ENCODE peak calls at places on chromosomes 4 and X, in eight cellular contexts. I, R, P, V, A, E, H and J are unnamed samples. For H3K4me1, the result is how much of the 10 kb centered on the place peaks cover.

GRCh38 chr4:173752610-173753009 is 222.6 kb upstream of the HAND2 start:
- DNase-seq in I (no peak), R (no peak), P (no peak), V (peak), A (no peak), E (no peak), H (no peak), J (no peak)

GRCh38 chr4:680931-681645 is 6.7 kb downstream of the MYL5 start:
- DNase-seq in I (no peak), R (no peak), P (no peak), V (peak), A (no peak), E (no peak), H (no peak), J (peak)

GRCh38 chr4:79050521-79050880 is 111.3 kb upstream of the PAQR3 start:
- DNase-seq in I (no peak), R (no peak), P (no peak), V (peak), A (no peak), E (no peak), H (no peak), J (no peak)

GRCh38 chr4:152778656-152779512 is 646 bp downstream of the TIGD4 start:
- DNase-seq in I (no peak), R (peak), P (no peak), V (peak), A (no peak), E (no peak), H (peak), J (no peak)

GRCh38 chr4:121164291-121164690 is at the start of gene TNIP3:
- DNase-seq in I (no peak), R (no peak), P (no peak), V (no peak), A (no peak), E (no peak), H (no peak), J (no peak)

GRCh38 chr4:138341739-138342415 is 99.7 kb upstream of the SLC7A11 start:
- DNase-seq in I (no peak), R (no peak), P (peak), V (no peak), A (no peak), E (no peak), H (no peak), J (no peak)

GRCh38 chr4:163866728-163867313 is 372.3 kb downstream of the TMA16 start:
- DNase-seq in I (no peak), R (no peak), P (no peak), V (no peak), A (no peak), E (no peak), H (no peak), J (no peak)

GRCh38 chrX:138128025-138128671 is 562.2 kb downstream of the ZIC3 start:
- DNase-seq in I (no peak), R (peak), P (no peak), V (no peak), A (no peak), E (no peak), H (no peak), J (no peak)

GRCh38 chr4:132530846-132531245 is 618.2 kb upstream of the PCDH10 start:
- DNase-seq in I (no peak), R (no peak), P (no peak), V (no peak), A (no peak), E (no peak), H (no peak), J (no peak)

GRCh38 chr4:7487464-7487863 is 52.7 kb upstream of the PSAPL1 start:
- DNase-seq in I (no peak), R (no peak), P (no peak), V (no peak), A (no peak), E (no peak), H (no peak), J (no peak)

GRCh38 chrX:17788956-17789562 is 51.8 kb downstream of the SCML1 start:
- DNase-seq in I (no peak), R (no peak), P (no peak), V (no peak), A (no peak), E (no peak), H (no peak), J (no peak)

GRCh38 chr4:66687393-66687971 is 857.8 kb downstream of the CENPC start:
- DNase-seq in I (no peak), R (no peak), P (no peak), V (no peak), A (no peak), E (no peak), H (no peak), J (no peak)

GRCh38 chr4:139085141-139085540 is 69.6 kb downstream of the NOCT start:
- DNase-seq in I (no peak), R (no peak), P (no peak), V (no peak), A (no peak), E (no peak), H (no peak), J (no peak)

GRCh38 chr4:147340111-147340510 is 140.8 kb upstream of the EDNRA start:
- DNase-seq in I (no peak), R (no peak), P (no peak), V (no peak), A (no peak), E (no peak), H (no peak), J (no peak)

GRCh38 chr4:7151668-7152227 is 40.6 kb upstream of the SORCS2 start:
- DNase-seq in I (no peak), R (peak), P (no peak), V (no peak), A (no peak), E (no peak), H (no peak), J (no peak)

GRCh38 chr4:99087887-99088484 is 602 bp downstream of the ADH5 start:
- DNase-seq in I (peak), R (peak), P (no peak), V (no peak), A (peak), E (peak), H (peak), J (peak)

GRCh38 chrX:125998432-125998831 is 167.7 kb downstream of the DCAF12L2 start:
- DNase-seq in I (no peak), R (no peak), P (no peak), V (no peak), A (no peak), E (no peak), H (no peak), J (no peak)

GRCh38 chrX:9329056-9329455 is 135.8 kb upstream of the TBL1X start:
- DNase-seq in I (no peak), R (no peak), P (no peak), V (no peak), A (no peak), E (no peak), H (no peak), J (no peak)

GRCh38 chr4:153651961-153652784 is 31.9 kb upstream of the TLR2 start:
- DNase-seq in I (no peak), R (no peak), P (no peak), V (no peak), A (peak), E (no peak), H (no peak), J (no peak)

GRCh38 chr4:65014078-65014477 is 604.8 kb upstream of the TECRL start:
- DNase-seq in I (no peak), R (no peak), P (no peak), V (peak), A (no peak), E (no peak), H (no peak), J (no peak)

GRCh38 chr4:127470290-127470809 is 162.4 kb upstream of the INTU start:
- DNase-seq in I (no peak), R (no peak), P (no peak), V (peak), A (no peak), E (no peak), H (no peak), J (no peak)

GRCh38 chrX:124931241-124931640 is 388.4 kb upstream of the TEX13C start:
- DNase-seq in I (no peak), R (no peak), P (no peak), V (no peak), A (no peak), E (no peak), H (no peak), J (no peak)

GRCh38 chrX:137891431-137891830 is 325.5 kb downstream of the ZIC3 start:
- DNase-seq in I (no peak), R (no peak), P (no peak), V (no peak), A (no peak), E (no peak), H (no peak), J (no peak)

GRCh38 chr4:36255575-36255974 is 11.3 kb upstream of the ARAP2 start:
- DNase-seq in I (no peak), R (no peak), P (peak), V (no peak), A (no peak), E (no peak), H (peak), J (no peak)

GRCh38 chrX:30889147-30890125 is at the start of gene TAB3:
- DNase-seq in I (peak), R (peak), P (peak), V (peak), A (peak), E (peak), H (peak), J (peak)

GRCh38 chrX:19670854-19671620 is 155.7 kb upstream of the MAP3K15 start:
- DNase-seq in I (no peak), R (peak), P (no peak), V (no peak), A (no peak), E (peak), H (no peak), J (no peak)

GRCh38 chrX:150362599-150363481 is at the start of gene MAMLD1:
- DNase-seq in I (peak), R (peak), P (no peak), V (peak), A (peak), E (peak), H (peak), J (peak)

GRCh38 chr4:32340591-32340990 is 1620.4 kb downstream of the PCDH7 start:
- DNase-seq in I (no peak), R (no peak), P (no peak), V (no peak), A (no peak), E (no peak), H (no peak), J (no peak)

GRCh38 chrX:39771089-39771488 is 326.7 kb downstream of the BCOR start:
- DNase-seq in I (no peak), R (no peak), P (no peak), V (no peak), A (no peak), E (no peak), H (no peak), J (no peak)

GRCh38 chr4:6937201-6937600 is 27.6 kb downstream of the TBC1D14 start:
- DNase-seq in I (no peak), R (no peak), P (no peak), V (no peak), A (no peak), E (no peak), H (no peak), J (no peak)

GRCh38 chrX:72159769-72160168 is 21.8 kb upstream of the PIN4 start:
- DNase-seq in I (no peak), R (no peak), P (no peak), V (no peak), A (no peak), E (no peak), H (no peak), J (no peak)

GRCh38 chr4:150682126-150682525 is 100.2 kb downstream of the MAB21L2 start:
- DNase-seq in I (no peak), R (no peak), P (no peak), V (no peak), A (no peak), E (no peak), H (no peak), J (no peak)
- H3K4me3 ChIP-seq in I (no peak), R (no peak), P (no peak), V (no peak), A (no peak), E (no peak), H (no peak), J (no peak)

DNA sequence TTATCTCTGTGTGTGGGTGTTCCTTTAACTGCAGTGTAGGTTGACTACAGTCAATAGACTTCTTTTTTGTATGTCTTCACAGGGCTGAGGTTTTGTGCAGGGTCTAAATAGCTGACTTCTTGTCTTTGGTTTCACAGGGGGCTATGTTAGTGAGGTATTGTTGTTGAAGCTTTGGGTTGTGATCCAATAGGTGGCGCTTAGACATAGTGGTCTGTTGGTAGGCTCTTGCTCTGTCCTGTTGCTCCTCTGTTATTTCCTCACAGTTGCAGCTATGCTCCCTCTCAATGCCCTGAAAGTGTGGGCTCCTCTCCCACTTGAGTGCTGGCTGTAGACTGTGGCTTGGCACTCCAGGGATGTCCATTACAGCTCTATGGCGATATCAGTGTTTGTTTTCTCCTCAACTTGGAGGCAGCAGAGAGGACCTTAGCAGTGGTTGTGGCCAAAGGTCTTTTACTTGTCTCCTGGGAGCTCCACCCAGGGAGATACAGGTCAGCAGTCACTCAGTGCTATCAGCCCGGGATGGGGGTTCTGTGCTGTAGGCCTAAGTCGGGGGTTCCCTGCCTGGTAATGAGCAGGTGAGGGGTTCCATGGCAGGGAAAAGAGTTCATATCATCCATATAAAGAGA is 14.0 kb downstream of the POF1B start:
- DNase-seq in I (no peak), R (no peak), P (no peak), V (no peak), A (no peak), E (no peak), H (no peak), J (no peak)
- TF ChIP-seq CTCF in I (no peak), R (no peak), P (no peak), V (no peak), A (no peak), E (no peak), H (no peak), J (no peak)

GRCh38 chr4:81504685-81505598 is 33.2 kb upstream of the RASGEF1B start:
- DNase-seq in I (no peak), R (no peak), P (no peak), V (peak), A (peak), E (peak), H (peak), J (peak)
- H3K4me1 ChIP-seq in I (under half), R (under half), P (under half), V (under half), A (under half), E (under half), H (under half), J (under half)

GRCh38 chr4:75919914-75920313 is 17.7 kb upstream of the PPEF2 start:
- DNase-seq in I (no peak), R (no peak), P (no peak), V (no peak), A (no peak), E (no peak), H (no peak), J (no peak)
- H3K4me3 ChIP-seq in I (no peak), R (no peak), P (no peak), V (no peak), A (no peak), E (no peak), H (no peak), J (no peak)

DNA sequence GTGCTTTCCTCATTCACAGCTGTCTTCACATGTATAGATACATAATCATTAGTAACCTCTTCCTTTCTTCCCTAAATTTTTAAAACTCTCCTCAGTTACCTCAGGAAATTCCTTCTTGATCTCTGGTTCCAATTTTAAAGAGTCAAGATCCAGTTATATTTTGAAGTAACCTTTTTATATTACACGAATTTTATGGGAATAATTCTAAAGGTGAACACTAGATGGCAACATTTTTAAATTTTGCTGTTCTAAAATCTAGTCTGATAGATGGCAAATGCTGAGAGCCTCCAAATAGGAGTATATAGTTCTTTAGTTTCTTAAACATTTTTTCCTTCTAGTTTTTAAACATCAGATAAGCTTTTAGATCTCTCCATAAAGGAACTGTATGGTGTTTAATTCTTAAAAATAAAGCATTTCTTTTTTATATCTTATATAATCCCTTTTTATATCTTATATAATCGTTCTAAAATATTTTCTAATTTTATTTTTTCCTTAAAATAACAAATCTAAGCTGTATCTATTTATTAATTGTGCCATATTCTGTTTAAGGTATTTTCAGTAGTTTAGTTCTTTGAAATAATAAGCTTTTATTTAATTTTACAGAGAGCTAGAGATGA is 37.9 kb upstream of the PAPSS1 start:
- DNase-seq in I (no peak), R (peak), P (no peak), V (no peak), A (no peak), E (no peak), H (no peak), J (no peak)
- TF ChIP-seq CTCF in I (peak), R (peak), P (peak), V (peak), A (peak), E (peak), H (peak), J (peak)

DNA sequence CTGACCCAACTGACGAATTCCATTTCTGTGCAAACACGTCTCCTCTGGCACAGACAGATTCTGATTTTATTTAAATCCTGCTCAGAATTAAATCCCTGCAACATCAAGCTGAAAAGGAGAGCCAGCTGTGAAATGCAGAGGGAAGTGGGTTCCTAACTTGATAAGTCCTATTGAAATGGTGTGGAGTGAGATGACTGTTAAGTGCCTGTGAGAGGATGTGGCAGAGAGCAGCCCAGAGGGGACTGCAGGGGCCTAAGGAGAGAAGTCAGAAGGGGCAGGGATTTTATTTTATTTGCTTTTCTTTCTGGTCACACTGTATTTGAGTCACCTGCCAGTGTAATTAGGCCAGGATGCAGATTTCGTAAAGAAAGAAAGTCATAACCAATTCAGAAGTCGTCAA is 277.4 kb downstream of the NKX6-1 start:
- DNase-seq in I (no peak), R (no peak), P (no peak), V (no peak), A (no peak), E (no peak), H (no peak), J (no peak)
- H3K4me1 ChIP-seq in I (under half), R (under half), P (under half), V (under half), A (under half), E (under half), H (under half), J (under half)

DNA sequence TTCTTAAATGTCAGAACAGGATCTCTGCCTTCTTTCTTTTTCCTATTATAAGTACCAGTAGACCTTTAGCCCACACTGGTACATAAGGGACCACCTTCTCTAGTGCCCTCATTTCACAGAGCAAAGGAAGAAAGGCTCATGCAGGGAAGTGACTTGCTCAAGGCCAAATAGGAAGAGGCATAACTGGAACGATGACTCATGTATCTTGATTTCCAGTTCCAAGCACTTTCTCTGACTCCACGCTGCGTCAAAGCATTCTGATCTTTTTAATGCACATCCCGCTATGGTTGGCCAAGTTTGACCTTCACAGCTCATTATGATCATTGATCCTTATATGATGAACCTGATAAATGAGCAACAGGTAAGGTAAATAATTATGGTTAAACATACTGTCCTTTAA is 542.0 kb downstream of the GBA3 start:
- DNase-seq in I (no peak), R (no peak), P (no peak), V (no peak), A (no peak), E (no peak), H (no peak), J (no peak)
- H3K4me3 ChIP-seq in I (no peak), R (no peak), P (no peak), V (no peak), A (no peak), E (no peak), H (no peak), J (no peak)